ENCODE peak calls at places on chromosome 17, in five cellular contexts. One of them, this sample, is unnamed.

GRCh38 chr17:67994827-67995567 is 1.3 kb downstream of the C17orf58 start:
- DNase-seq in ACHN: peak; percentile 78
- DNase-seq in COR-L47: no peak
- DNase-seq in skeletal muscle cell: peak; percentile 76
- DNase-seq in adrenal gland: peak; percentile 76
- DNase-seq in this sample: no peak

GRCh38 chr17:17758443-17758842 is 77.2 kb downstream of the RAI1 start:
- DNase-seq in COR-L47: peak; percentile 52
- DNase-seq in adrenal gland: no peak
- DNase-seq in ACHN: no peak
- DNase-seq in skeletal muscle cell: no peak
- DNase-seq in this sample: no peak

GRCh38 chr17:6079155-6079554 is 9.0 kb downstream of the WSCD1 start:
- DNase-seq in adrenal gland: peak; percentile 54
- DNase-seq in COR-L47: no peak
- DNase-seq in ACHN: no peak
- DNase-seq in skeletal muscle cell: no peak
- DNase-seq in this sample: no peak

GRCh38 chr17:1829189-1829578 is 518 bp downstream of the SMYD4 start:
- DNase-seq in skeletal muscle cell: no peak
- DNase-seq in adrenal gland: peak; percentile 28
- DNase-seq in ACHN: no peak
- DNase-seq in COR-L47: no peak
- DNase-seq in this sample: no peak

GRCh38 chr17:47934856-47935255 is 6.5 kb upstream of the PNPO start:
- DNase-seq in adrenal gland: no peak
- DNase-seq in ACHN: no peak
- DNase-seq in COR-L47: no peak
- DNase-seq in skeletal muscle cell: peak; percentile 13
- DNase-seq in this sample: no peak

GRCh38 chr17:77458202-77459017 is 317.6 kb downstream of the SEC14L1 start:
- DNase-seq in COR-L47: no peak
- DNase-seq in skeletal muscle cell: no peak
- DNase-seq in ACHN: no peak
- DNase-seq in adrenal gland: no peak
- DNase-seq in this sample: no peak

GRCh38 chr17:82346342-82347300 is 12.4 kb upstream of the TEX19 start:
- DNase-seq in COR-L47: no peak
- DNase-seq in adrenal gland: no peak
- DNase-seq in skeletal muscle cell: no peak
- DNase-seq in ACHN: no peak
- DNase-seq in this sample: no peak

GRCh38 chr17:75009139-75009724 is 3.2 kb upstream of the MRPL58 start:
- DNase-seq in COR-L47: no peak
- DNase-seq in adrenal gland: no peak
- DNase-seq in ACHN: no peak
- DNase-seq in skeletal muscle cell: no peak
- DNase-seq in this sample: no peak

GRCh38 chr17:69500911-69501429 is 86.5 kb downstream of the MAP2K6 start:
- DNase-seq in COR-L47: no peak
- DNase-seq in ACHN: no peak
- DNase-seq in adrenal gland: no peak
- DNase-seq in skeletal muscle cell: no peak
- DNase-seq in this sample: no peak

GRCh38 chr17:72387487-72387886 is 266.7 kb downstream of the SOX9 start:
- DNase-seq in ACHN: peak; percentile 95
- DNase-seq in adrenal gland: no peak
- DNase-seq in COR-L47: no peak
- DNase-seq in skeletal muscle cell: peak; percentile 79
- DNase-seq in this sample: peak; percentile 83

GRCh38 chr17:15340966-15341365 is 431 bp downstream of the TEKT3 start:
- DNase-seq in COR-L47: no peak
- DNase-seq in skeletal muscle cell: no peak
- DNase-seq in adrenal gland: no peak
- DNase-seq in ACHN: no peak
- DNase-seq in this sample: no peak

GRCh38 chr17:59753522-59754467 is 46.3 kb downstream of the VMP1 start:
- DNase-seq in skeletal muscle cell: peak; percentile 62
- DNase-seq in ACHN: peak; percentile 95
- DNase-seq in adrenal gland: no peak
- DNase-seq in COR-L47: peak; percentile 54
- DNase-seq in this sample: peak; percentile 73

GRCh38 chr17:74820037-74820436 is 39.6 kb downstream of the GRIN2C start:
- DNase-seq in COR-L47: no peak
- DNase-seq in adrenal gland: no peak
- DNase-seq in skeletal muscle cell: no peak
- DNase-seq in ACHN: no peak
- DNase-seq in this sample: no peak

GRCh38 chr17:66629762-66630161 is 205.2 kb upstream of the CACNG5 start:
- DNase-seq in COR-L47: no peak
- DNase-seq in skeletal muscle cell: no peak
- DNase-seq in adrenal gland: no peak
- DNase-seq in ACHN: no peak
- DNase-seq in this sample: no peak

GRCh38 chr17:68446626-68447041 is 10.7 kb downstream of the WIPI1 start:
- DNase-seq in adrenal gland: no peak
- DNase-seq in ACHN: no peak
- DNase-seq in skeletal muscle cell: no peak
- DNase-seq in COR-L47: no peak
- DNase-seq in this sample: no peak

GRCh38 chr17:17535957-17536356 is 39.8 kb upstream of the RASD1 start:
- DNase-seq in skeletal muscle cell: no peak
- DNase-seq in COR-L47: no peak
- DNase-seq in adrenal gland: peak; percentile 93
- DNase-seq in ACHN: no peak
- DNase-seq in this sample: no peak

GRCh38 chr17:45093444-45094110 is 32.5 kb downstream of the NMT1 start:
- DNase-seq in ACHN: no peak
- DNase-seq in COR-L47: no peak
- DNase-seq in skeletal muscle cell: no peak
- DNase-seq in adrenal gland: no peak
- DNase-seq in this sample: no peak

GRCh38 chr17:75238684-75239191 is 22.7 kb downstream of the GGA3 start:
- DNase-seq in ACHN: peak; percentile 73
- DNase-seq in COR-L47: peak; percentile 28
- DNase-seq in adrenal gland: peak; percentile 40
- DNase-seq in skeletal muscle cell: no peak
- DNase-seq in this sample: no peak

GRCh38 chr17:31308935-31309334 is 4.9 kb downstream of the EVI2B start:
- DNase-seq in skeletal muscle cell: no peak
- DNase-seq in ACHN: no peak
- DNase-seq in COR-L47: no peak
- DNase-seq in adrenal gland: no peak
- DNase-seq in this sample: no peak

GRCh38 chr17:35568561-35568960 is 7.9 kb upstream of the SLFN14 start:
- DNase-seq in COR-L47: no peak
- DNase-seq in ACHN: peak; percentile 47
- DNase-seq in skeletal muscle cell: no peak
- DNase-seq in adrenal gland: peak; percentile 36
- DNase-seq in this sample: no peak

GRCh38 chr17:69492410-69493071 is 78.0 kb downstream of the MAP2K6 start:
- DNase-seq in adrenal gland: no peak
- DNase-seq in skeletal muscle cell: peak; percentile 52
- DNase-seq in ACHN: peak; percentile 85
- DNase-seq in COR-L47: no peak
- DNase-seq in this sample: no peak

GRCh38 chr17:68343976-68344375 is 52.7 kb downstream of the ARSG start:
- DNase-seq in ACHN: no peak
- DNase-seq in adrenal gland: no peak
- DNase-seq in skeletal muscle cell: no peak
- DNase-seq in COR-L47: no peak
- DNase-seq in this sample: no peak

GRCh38 chr17:56297142-56297541 is 143.9 kb downstream of the ANKFN1 start:
- DNase-seq in ACHN: no peak
- DNase-seq in adrenal gland: no peak
- DNase-seq in skeletal muscle cell: no peak
- DNase-seq in COR-L47: no peak
- DNase-seq in this sample: no peak

GRCh38 chr17:11269210-11269609 is 28.2 kb downstream of the SHISA6 start:
- DNase-seq in adrenal gland: no peak
- DNase-seq in skeletal muscle cell: no peak
- DNase-seq in COR-L47: no peak
- DNase-seq in ACHN: no peak
- DNase-seq in this sample: no peak

GRCh38 chr17:82351713-82352488 is 7.1 kb upstream of the TEX19 start:
- DNase-seq in ACHN: peak; percentile 87
- DNase-seq in COR-L47: peak; percentile 86
- DNase-seq in adrenal gland: peak; percentile 84
- DNase-seq in skeletal muscle cell: peak; percentile 43
- DNase-seq in this sample: peak; percentile 44

GRCh38 chr17:59278401-59278800 is 53.1 kb upstream of the YPEL2 start:
- DNase-seq in skeletal muscle cell: no peak
- DNase-seq in adrenal gland: no peak
- DNase-seq in ACHN: no peak
- DNase-seq in COR-L47: no peak
- DNase-seq in this sample: no peak